ENCODE peak calls at places on chromosomes 7 and 10, in five cellular contexts. W, Z, N, P and S are unnamed samples.

GRCh38 chr10:124668517-124669051 is 75.6 kb downstream of the FAM53B start:
- DNase-seq in W (no peak), Z (no peak), N (no peak), P (no peak), S (no peak)

GRCh38 chr7:70092314-70093303 is 494.3 kb downstream of the AUTS2 start:
- DNase-seq in W (no peak), Z (no peak), N (no peak), P (no peak), S (no peak)

GRCh38 chr10:58963723-58964124 is 212.7 kb upstream of the PHYHIPL start:
- DNase-seq in W (no peak), Z (no peak), N (no peak), P (no peak), S (no peak)

GRCh38 chr10:80535671-80536360 is 1.9 kb upstream of the SH2D4B start:
- DNase-seq in W (peak; percentile 68), Z (no peak), N (peak; percentile 29), P (peak; percentile 66), S (peak; percentile 81)

GRCh38 chr10:127198307-127198706 is 1.9 kb upstream of the INSYN2A start:
- DNase-seq in W (no peak), Z (no peak), N (no peak), P (no peak), S (no peak)

GRCh38 chr10:122461367-122461728 is at the start of gene HTRA1:
- DNase-seq in W (no peak), Z (no peak), N (peak; percentile 44), P (no peak), S (no peak)

GRCh38 chr7:38744746-38745145 is 113.6 kb upstream of the AMPH start:
- DNase-seq in W (no peak), Z (no peak), N (no peak), P (no peak), S (no peak)

GRCh38 chr7:109552017-109552416 is 982.3 kb downstream of the DNAJB9 start:
- DNase-seq in W (no peak), Z (no peak), N (no peak), P (no peak), S (no peak)

GRCh38 chr7:102434039-102434481 is 685 bp downstream of the ORAI2 start:
- DNase-seq in W (no peak), Z (no peak), N (no peak), P (peak; percentile 20), S (peak; percentile 37)

GRCh38 chr10:15824498-15824897 is 35.8 kb downstream of the MINDY3 start:
- DNase-seq in W (no peak), Z (peak; percentile 29), N (no peak), P (no peak), S (no peak)

GRCh38 chr10:31296754-31297153 is 22.3 kb upstream of the ZEB1 start:
- DNase-seq in W (no peak), Z (no peak), N (no peak), P (no peak), S (no peak)

GRCh38 chr7:2982831-2983230 is 60.8 kb downstream of the CARD11 start:
- DNase-seq in W (peak; percentile 51), Z (peak; percentile 70), N (no peak), P (peak; percentile 27), S (peak; percentile 49)

GRCh38 chr7:15334524-15335269 is 227.1 kb downstream of the AGMO start:
- DNase-seq in W (no peak), Z (no peak), N (no peak), P (no peak), S (no peak)

GRCh38 chr10:132197271-132198067 is 10.7 kb downstream of the DPYSL4 start:
- DNase-seq in W (no peak), Z (no peak), N (no peak), P (no peak), S (no peak)

GRCh38 chr10:79984851-79985250 is 35.9 kb upstream of the SFTPD start:
- DNase-seq in W (no peak), Z (no peak), N (no peak), P (no peak), S (peak; percentile 62)

GRCh38 chr7:22442187-22442886 is 57.7 kb downstream of the STEAP1B start:
- DNase-seq in W (no peak), Z (no peak), N (no peak), P (no peak), S (no peak)

GRCh38 chr7:34900891-34901493 is 136.3 kb downstream of the DPY19L1 start:
- DNase-seq in W (no peak), Z (peak; percentile 9), N (no peak), P (no peak), S (no peak)

GRCh38 chr7:20033621-20034200 is 183.5 kb downstream of the MACC1 start:
- DNase-seq in W (no peak), Z (no peak), N (no peak), P (no peak), S (no peak)

GRCh38 chr10:17007381-17007780 is 122.2 kb downstream of the CUBN start:
- DNase-seq in W (no peak), Z (no peak), N (no peak), P (no peak), S (no peak)

GRCh38 chr10:50325449-50326188 is 74.3 kb upstream of the ASAH2 start:
- DNase-seq in W (no peak), Z (peak; percentile 73), N (no peak), P (no peak), S (no peak)

GRCh38 chr10:7945025-7945424 is 109.5 kb upstream of the GATA3 start:
- DNase-seq in W (no peak), Z (no peak), N (no peak), P (no peak), S (no peak)

GRCh38 chr7:34162017-34162565 is 256.8 kb downstream of the BMPER start:
- DNase-seq in W (no peak), Z (no peak), N (no peak), P (no peak), S (no peak)

GRCh38 chr7:14841850-14842249 is 60.7 kb downstream of the DGKB start:
- DNase-seq in W (no peak), Z (no peak), N (no peak), P (no peak), S (no peak)